ENCODE peak calls at places on chromosomes 1 and 21, in five cellular contexts. O, E, R, U and V are unnamed samples.

GRCh38 chr1:29669488-29669871 is 433.2 kb downstream of the PTPRU start:
- DNase-seq in O (no peak), E (no peak), R (no peak), U (no peak), V (no peak)

GRCh38 chr21:41582866-41583265 is 74.9 kb upstream of the TMPRSS2 start:
- DNase-seq in O (no peak), E (no peak), R (peak; percentile 22), U (no peak), V (no peak)

GRCh38 chr1:228334226-228334935 is 72.3 kb downstream of the TRIM11 start:
- DNase-seq in O (peak; percentile 4), E (peak; percentile 45), R (peak; percentile 11), U (no peak), V (no peak)

GRCh38 chr1:237229333-237229732 is 187.3 kb downstream of the RYR2 start:
- DNase-seq in O (no peak), E (no peak), R (no peak), U (no peak), V (no peak)

GRCh38 chr1:228276361-228276831 is 68.6 kb downstream of the OBSCN start:
- DNase-seq in O (no peak), E (no peak), R (no peak), U (no peak), V (no peak)

GRCh38 chr21:37757631-37758376 is 158.5 kb downstream of the KCNJ6 start:
- DNase-seq in O (no peak), E (no peak), R (no peak), U (no peak), V (no peak)

GRCh38 chr1:12404918-12405317 is 175.1 kb downstream of the VPS13D start:
- DNase-seq in O (no peak), E (peak; percentile 41), R (peak; percentile 36), U (no peak), V (no peak)

GRCh38 chr1:66444438-66445265 is 89.3 kb upstream of the SGIP1 start:
- DNase-seq in O (no peak), E (no peak), R (no peak), U (no peak), V (no peak)

GRCh38 chr1:228211091-228211870 is 3.4 kb downstream of the OBSCN start:
- DNase-seq in O (no peak), E (no peak), R (no peak), U (no peak), V (no peak)

GRCh38 chr1:29171089-29171488 is 10.6 kb downstream of the SRSF4 start:
- DNase-seq in O (no peak), E (no peak), R (no peak), U (no peak), V (no peak)

GRCh38 chr1:55206210-55206609 is 9.0 kb downstream of the USP24 start:
- DNase-seq in O (no peak), E (no peak), R (no peak), U (no peak), V (no peak)

GRCh38 chr1:30903343-30904034 is 5.1 kb downstream of the SDC3 start:
- DNase-seq in O (no peak), E (peak; percentile 44), R (peak; percentile 15), U (no peak), V (no peak)

GRCh38 chr21:43289966-43290365 is 121.2 kb downstream of the CRYAA start:
- DNase-seq in O (no peak), E (peak; percentile 41), R (no peak), U (no peak), V (no peak)
- H3K4me3 ChIP-seq in O (no peak overlapping the region), E (no peak overlapping the region), R (no peak overlapping the region), U (no peak overlapping the region), V (no peak overlapping the region)

GRCh38 chr1:19794583-19794982 is 5.1 kb downstream of the TMCO4 start:
- DNase-seq in O (no peak), E (no peak), R (no peak), U (no peak), V (no peak)
- H3K4me3 ChIP-seq in O (no peak overlapping the region), E (no peak overlapping the region), R (no peak overlapping the region), U (no peak overlapping the region), V (no peak overlapping the region)

GRCh38 chr1:109385417-109385816 is 12.3 kb downstream of the SORT1 start:
- DNase-seq in O (peak; percentile 23), E (peak; percentile 72), R (no peak), U (no peak), V (no peak)
- H3K4me3 ChIP-seq in O (no peak overlapping the region), E (no peak overlapping the region), R (no peak overlapping the region), U (no peak overlapping the region), V (no peak overlapping the region)

GRCh38 chr1:244447552-244447951 is 4.2 kb downstream of the ADSS2 start:
- DNase-seq in O (no peak), E (no peak), R (no peak), U (no peak), V (no peak)
- H3K4me3 ChIP-seq in O (no peak overlapping the region), E (no peak overlapping the region), R (no peak overlapping the region), U (no peak overlapping the region), V (no peak overlapping the region)